ENCODE peak calls at places on chromosome 21, in seven cellular contexts. One of them, this sample, is unnamed.

GRCh38 chr21:36990508-36991205 is 15.8 kb upstream of the RIPPLY3 start:
- DNase-seq in H1: no peak
- DNase-seq in WTC11: no peak
- DNase-seq in HCT116: no peak
- DNase-seq in GM12878: no peak
- DNase-seq in K562: no peak
- DNase-seq in HepG2: no peak
- DNase-seq in this sample: no peak

GRCh38 chr21:14353712-14354111 is 29.2 kb downstream of the HSPA13 start:
- DNase-seq in K562: no peak
- DNase-seq in HepG2: no peak
- DNase-seq in HCT116: no peak
- DNase-seq in H1: no peak
- DNase-seq in GM12878: no peak
- DNase-seq in WTC11: no peak
- DNase-seq in this sample: no peak

GRCh38 chr21:20661745-20662470 is 336.3 kb upstream of the NCAM2 start:
- DNase-seq in GM12878: no peak
- DNase-seq in K562: no peak
- DNase-seq in HepG2: no peak
- DNase-seq in H1: peak; percentile 21
- DNase-seq in HCT116: no peak
- DNase-seq in WTC11: no peak
- DNase-seq in this sample: no peak

GRCh38 chr21:32994305-32994704 is 31.4 kb upstream of the OLIG2 start:
- DNase-seq in GM12878: no peak
- DNase-seq in HepG2: no peak
- DNase-seq in H1: no peak
- DNase-seq in K562: peak; percentile 23
- DNase-seq in WTC11: no peak
- DNase-seq in HCT116: no peak
- DNase-seq in this sample: peak; percentile 32

GRCh38 chr21:28283652-28284490 is 708.8 kb downstream of the LTN1 start:
- DNase-seq in WTC11: no peak
- DNase-seq in HCT116: no peak
- DNase-seq in HepG2: peak; percentile 40
- DNase-seq in H1: no peak
- DNase-seq in GM12878: no peak
- DNase-seq in K562: no peak
- DNase-seq in this sample: no peak

GRCh38 chr21:16305686-16306085 is 575.9 kb downstream of the USP25 start:
- DNase-seq in H1: no peak
- DNase-seq in HCT116: no peak
- DNase-seq in HepG2: no peak
- DNase-seq in GM12878: no peak
- DNase-seq in K562: no peak
- DNase-seq in WTC11: no peak
- DNase-seq in this sample: no peak

GRCh38 chr21:43919871-43920801 is 55.1 kb downstream of the AGPAT3 start:
- DNase-seq in HCT116: no peak
- DNase-seq in WTC11: no peak
- DNase-seq in K562: no peak
- DNase-seq in H1: no peak
- DNase-seq in GM12878: peak; percentile 54
- DNase-seq in HepG2: no peak
- DNase-seq in this sample: no peak

GRCh38 chr21:36788116-36788515 is 89.2 kb downstream of the SIM2 start:
- DNase-seq in GM12878: no peak
- DNase-seq in HCT116: peak; percentile 46
- DNase-seq in WTC11: no peak
- DNase-seq in HepG2: no peak
- DNase-seq in K562: no peak
- DNase-seq in H1: no peak
- DNase-seq in this sample: no peak

GRCh38 chr21:33026878-33027400 is 1.2 kb downstream of the OLIG2 start:
- DNase-seq in HepG2: no peak
- DNase-seq in GM12878: no peak
- DNase-seq in H1: no peak
- DNase-seq in K562: no peak
- DNase-seq in WTC11: no peak
- DNase-seq in HCT116: no peak
- DNase-seq in this sample: no peak

GRCh38 chr21:16420086-16420724 is 690.4 kb downstream of the USP25 start:
- DNase-seq in HepG2: peak; percentile 9
- DNase-seq in H1: no peak
- DNase-seq in HCT116: no peak
- DNase-seq in WTC11: no peak
- DNase-seq in K562: no peak
- DNase-seq in GM12878: no peak
- DNase-seq in this sample: peak; percentile 62

GRCh38 chr21:36572091-36572490 is 92.2 kb upstream of the CLDN14 start:
- DNase-seq in HepG2: no peak
- DNase-seq in H1: no peak
- DNase-seq in HCT116: no peak
- DNase-seq in WTC11: no peak
- DNase-seq in GM12878: no peak
- DNase-seq in K562: no peak
- DNase-seq in this sample: no peak

GRCh38 chr21:37757631-37758376 is 158.5 kb downstream of the KCNJ6 start:
- DNase-seq in HCT116: no peak
- DNase-seq in GM12878: no peak
- DNase-seq in HepG2: no peak
- DNase-seq in H1: no peak
- DNase-seq in K562: no peak
- DNase-seq in WTC11: no peak
- DNase-seq in this sample: no peak

GRCh38 chr21:24123785-24124184 is 1483.5 kb downstream of the MRPL39 start:
- DNase-seq in GM12878: no peak
- DNase-seq in WTC11: no peak
- DNase-seq in K562: no peak
- DNase-seq in H1: no peak
- DNase-seq in HCT116: no peak
- DNase-seq in HepG2: no peak
- DNase-seq in this sample: no peak

GRCh38 chr21:35932232-35932911 is 128.0 kb downstream of the SETD4 start:
- DNase-seq in H1: no peak
- DNase-seq in HepG2: no peak
- DNase-seq in K562: no peak
- DNase-seq in WTC11: no peak
- DNase-seq in HCT116: peak; percentile 91
- DNase-seq in GM12878: peak; percentile 36
- DNase-seq in this sample: no peak

GRCh38 chr21:36104306-36105300 is 30.3 kb upstream of the CBR3 start:
- DNase-seq in H1: peak; percentile 51
- DNase-seq in HCT116: peak; percentile 24
- DNase-seq in GM12878: no peak
- DNase-seq in K562: peak; percentile 40
- DNase-seq in HepG2: no peak
- DNase-seq in WTC11: peak; percentile 88
- DNase-seq in this sample: peak; percentile 59

GRCh38 chr21:44994581-44995171 is 54.8 kb downstream of the SLX9 start:
- DNase-seq in K562: no peak
- DNase-seq in H1: no peak
- DNase-seq in HCT116: no peak
- DNase-seq in WTC11: no peak
- DNase-seq in GM12878: no peak
- DNase-seq in HepG2: no peak
- DNase-seq in this sample: no peak

GRCh38 chr21:44994016-44994365 is 54.2 kb downstream of the SLX9 start:
- DNase-seq in HCT116: no peak
- DNase-seq in K562: no peak
- DNase-seq in WTC11: no peak
- DNase-seq in H1: no peak
- DNase-seq in HepG2: no peak
- DNase-seq in GM12878: no peak
- DNase-seq in this sample: no peak

GRCh38 chr21:44992608-44993031 is 52.8 kb downstream of the SLX9 start:
- DNase-seq in GM12878: no peak
- DNase-seq in K562: no peak
- DNase-seq in HepG2: no peak
- DNase-seq in WTC11: no peak
- DNase-seq in HCT116: no peak
- DNase-seq in H1: no peak
- DNase-seq in this sample: no peak

GRCh38 chr21:44991538-44992483 is 52.0 kb downstream of the SLX9 start:
- DNase-seq in K562: no peak
- DNase-seq in H1: no peak
- DNase-seq in WTC11: no peak
- DNase-seq in HepG2: no peak
- DNase-seq in HCT116: no peak
- DNase-seq in GM12878: no peak
- DNase-seq in this sample: no peak

DNA sequence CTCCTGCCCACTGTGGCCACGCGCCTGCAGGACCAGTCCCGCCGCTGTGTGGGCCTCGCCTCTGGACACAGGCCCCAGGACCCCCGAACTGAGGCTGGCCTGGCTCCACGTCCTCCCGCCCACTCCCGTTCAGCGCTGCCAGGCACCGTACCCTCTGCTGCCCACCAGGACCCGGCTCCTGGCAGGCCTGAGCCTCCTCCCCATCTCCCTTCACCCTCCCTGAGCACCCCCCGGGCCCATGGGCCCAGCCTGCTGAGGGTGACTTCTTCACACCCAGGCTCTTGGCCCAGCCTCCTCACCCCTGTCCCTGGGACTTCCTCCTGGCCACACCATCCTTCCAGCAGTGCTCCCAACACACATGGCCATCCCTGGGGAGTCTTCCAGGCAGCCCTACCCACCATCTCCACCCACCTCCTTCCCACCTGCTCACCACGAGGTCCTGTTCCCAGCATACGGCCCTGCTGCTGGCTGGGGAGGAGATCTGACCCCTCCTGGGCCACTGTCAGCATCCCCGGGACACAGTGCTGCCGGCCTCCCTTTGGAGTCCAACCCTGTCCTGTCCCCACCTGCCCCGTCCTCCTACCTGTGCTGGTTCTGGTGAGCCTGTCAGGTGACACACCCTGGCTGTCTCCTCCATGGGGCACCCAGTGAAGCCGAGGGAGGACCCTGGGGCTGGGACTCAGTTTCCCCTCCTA is 53.6 kb downstream of the SLX9 start:
- DNase-seq in H1: no peak
- DNase-seq in GM12878: no peak
- DNase-seq in WTC11: no peak
- DNase-seq in K562: no peak
- DNase-seq in HepG2: no peak
- DNase-seq in HCT116: no peak
- DNase-seq in this sample: no peak
- TF ChIP-seq SP1 in H1: no peak
- TF ChIP-seq SP1 in GM12878: no peak
- TF ChIP-seq SP1 in WTC11: no peak
- TF ChIP-seq SP1 in K562: no peak
- TF ChIP-seq SP1 in HepG2: no peak
- TF ChIP-seq SP1 in HCT116: no peak
- TF ChIP-seq SP1 in this sample: no peak

GRCh38 chr21:34131586-34131985 is 58.2 kb downstream of the MRPS6 start:
- DNase-seq in HepG2: no peak
- DNase-seq in K562: no peak
- DNase-seq in WTC11: no peak
- DNase-seq in GM12878: no peak
- DNase-seq in HCT116: no peak
- DNase-seq in H1: no peak
- DNase-seq in this sample: no peak

GRCh38 chr21:34129039-34129891 is 55.9 kb downstream of the MRPS6 start:
- DNase-seq in HCT116: no peak
- DNase-seq in H1: peak; percentile 5
- DNase-seq in WTC11: no peak
- DNase-seq in K562: no peak
- DNase-seq in GM12878: no peak
- DNase-seq in HepG2: no peak
- DNase-seq in this sample: peak; percentile 75

GRCh38 chr21:34130598-34130985 is 57.2 kb downstream of the MRPS6 start:
- DNase-seq in GM12878: no peak
- DNase-seq in WTC11: no peak
- DNase-seq in H1: no peak
- DNase-seq in K562: no peak
- DNase-seq in HepG2: no peak
- DNase-seq in HCT116: no peak
- DNase-seq in this sample: no peak

GRCh38 chr21:34128674-34129038 is 55.3 kb downstream of the MRPS6 start:
- DNase-seq in K562: no peak
- DNase-seq in H1: no peak
- DNase-seq in HepG2: no peak
- DNase-seq in WTC11: no peak
- DNase-seq in GM12878: no peak
- DNase-seq in HCT116: no peak
- DNase-seq in this sample: no peak

GRCh38 chr21:34129971-34130597 is 56.7 kb downstream of the MRPS6 start:
- DNase-seq in K562: no peak
- DNase-seq in H1: no peak
- DNase-seq in WTC11: no peak
- DNase-seq in GM12878: no peak
- DNase-seq in HCT116: no peak
- DNase-seq in HepG2: peak; percentile 18
- DNase-seq in this sample: peak; percentile 25
- TF ChIP-seq SP1 in K562: no peak
- TF ChIP-seq SP1 in H1: peak; percentile 28
- TF ChIP-seq SP1 in WTC11: no peak
- TF ChIP-seq SP1 in GM12878: no peak
- TF ChIP-seq SP1 in HCT116: no peak
- TF ChIP-seq SP1 in HepG2: no peak
- TF ChIP-seq SP1 in this sample: no peak

GRCh38 chr21:41761211-41762181 is 5.4 kb downstream of the RIPK4 start:
- DNase-seq in WTC11: no peak
- DNase-seq in HCT116: no peak
- DNase-seq in H1: no peak
- DNase-seq in GM12878: no peak
- DNase-seq in K562: no peak
- DNase-seq in HepG2: peak; percentile 38
- DNase-seq in this sample: no peak
- TF ChIP-seq SP1 in WTC11: no peak
- TF ChIP-seq SP1 in HCT116: no peak
- TF ChIP-seq SP1 in H1: no peak
- TF ChIP-seq SP1 in GM12878: no peak
- TF ChIP-seq SP1 in K562: no peak
- TF ChIP-seq SP1 in HepG2: no peak
- TF ChIP-seq SP1 in this sample: no peak

GRCh38 chr21:46098303-46099141 is 610 bp downstream of the COL6A2 start:
- DNase-seq in HepG2: no peak
- DNase-seq in H1: no peak
- DNase-seq in WTC11: peak; percentile 45
- DNase-seq in HCT116: no peak
- DNase-seq in GM12878: no peak
- DNase-seq in K562: no peak
- DNase-seq in this sample: no peak

GRCh38 chr21:46097826-46098286 is at the start of gene COL6A2:
- DNase-seq in GM12878: no peak
- DNase-seq in WTC11: peak; percentile 77
- DNase-seq in K562: peak; percentile 92
- DNase-seq in H1: peak; percentile 15
- DNase-seq in HepG2: no peak
- DNase-seq in HCT116: no peak
- DNase-seq in this sample: peak; percentile 92

GRCh38 chr21:46100020-46100419 is 2.1 kb downstream of the COL6A2 start:
- DNase-seq in WTC11: no peak
- DNase-seq in HCT116: no peak
- DNase-seq in GM12878: no peak
- DNase-seq in HepG2: no peak
- DNase-seq in K562: no peak
- DNase-seq in H1: no peak
- DNase-seq in this sample: no peak

GRCh38 chr21:46099476-46099875 is 1.6 kb downstream of the COL6A2 start:
- DNase-seq in H1: no peak
- DNase-seq in HepG2: peak; percentile 15
- DNase-seq in WTC11: peak; percentile 51
- DNase-seq in HCT116: no peak
- DNase-seq in K562: no peak
- DNase-seq in GM12878: no peak
- DNase-seq in this sample: no peak

GRCh38 chr21:46100426-46100825 is 2.5 kb downstream of the COL6A2 start:
- DNase-seq in H1: no peak
- DNase-seq in K562: no peak
- DNase-seq in GM12878: no peak
- DNase-seq in WTC11: no peak
- DNase-seq in HCT116: no peak
- DNase-seq in HepG2: no peak
- DNase-seq in this sample: no peak
- TF ChIP-seq SP1 in H1: no peak
- TF ChIP-seq SP1 in K562: no peak
- TF ChIP-seq SP1 in GM12878: no peak
- TF ChIP-seq SP1 in WTC11: no peak
- TF ChIP-seq SP1 in HCT116: no peak
- TF ChIP-seq SP1 in HepG2: no peak
- TF ChIP-seq SP1 in this sample: no peak